ENCODE peak calls at places on chromosomes 6 and 20, in five cellular contexts. One of them, this sample, is unnamed. For H3K79me1, the result is how much of the 10 kb centered on the place peaks cover.

GRCh38 chr6:36662827-36663256 is 15.7 kb upstream of the CDKN1A start:
- DNase-seq in neuronal stem cell: no peak
- DNase-seq in H9: no peak
- DNase-seq in mesenchymal stem cell: no peak
- DNase-seq in H1: no peak
- DNase-seq in this sample: peak

GRCh38 chr20:45890077-45890996 is 671 bp downstream of the NEURL2 start:
- DNase-seq in neuronal stem cell: peak
- DNase-seq in H9: peak
- DNase-seq in mesenchymal stem cell: peak
- DNase-seq in H1: peak
- DNase-seq in this sample: peak

GRCh38 chr6:1378224-1379025 is 11.0 kb upstream of the FOXF2 start:
- DNase-seq in neuronal stem cell: peak
- DNase-seq in H9: no peak
- DNase-seq in mesenchymal stem cell: no peak
- DNase-seq in H1: no peak
- DNase-seq in this sample: no peak

GRCh38 chr20:23649242-23649641 is 11.5 kb upstream of the CST3 start:
- DNase-seq in neuronal stem cell: no peak
- DNase-seq in H9: no peak
- DNase-seq in mesenchymal stem cell: no peak
- DNase-seq in H1: no peak
- DNase-seq in this sample: no peak

GRCh38 chr6:38193051-38193450 is 373.5 kb downstream of the ZFAND3 start:
- DNase-seq in neuronal stem cell: no peak
- DNase-seq in H9: peak
- DNase-seq in mesenchymal stem cell: no peak
- DNase-seq in H1: peak
- DNase-seq in this sample: no peak

GRCh38 chr6:159074120-159074684 is 29.4 kb upstream of the TAGAP start:
- DNase-seq in neuronal stem cell: peak
- DNase-seq in H9: peak
- DNase-seq in mesenchymal stem cell: peak
- DNase-seq in H1: no peak
- DNase-seq in this sample: no peak

GRCh38 chr20:1341561-1342265 is 12.8 kb upstream of the SDCBP2 start:
- DNase-seq in neuronal stem cell: no peak
- DNase-seq in H9: peak
- DNase-seq in mesenchymal stem cell: peak
- DNase-seq in H1: peak
- DNase-seq in this sample: peak

GRCh38 chr6:138275976-138276375 is 57.7 kb upstream of the PBOV1 start:
- DNase-seq in neuronal stem cell: no peak
- DNase-seq in H9: peak
- DNase-seq in mesenchymal stem cell: no peak
- DNase-seq in H1: no peak
- DNase-seq in this sample: peak

GRCh38 chr20:19932170-19932667 is 84.9 kb upstream of the NAA20 start:
- DNase-seq in neuronal stem cell: no peak
- DNase-seq in H9: no peak
- DNase-seq in mesenchymal stem cell: peak
- DNase-seq in H1: no peak
- DNase-seq in this sample: peak

GRCh38 chr6:157314705-157315321 is 8.5 kb downstream of the TMEM242 start:
- DNase-seq in neuronal stem cell: peak
- DNase-seq in H9: no peak
- DNase-seq in mesenchymal stem cell: peak
- DNase-seq in H1: no peak
- DNase-seq in this sample: peak

DNA sequence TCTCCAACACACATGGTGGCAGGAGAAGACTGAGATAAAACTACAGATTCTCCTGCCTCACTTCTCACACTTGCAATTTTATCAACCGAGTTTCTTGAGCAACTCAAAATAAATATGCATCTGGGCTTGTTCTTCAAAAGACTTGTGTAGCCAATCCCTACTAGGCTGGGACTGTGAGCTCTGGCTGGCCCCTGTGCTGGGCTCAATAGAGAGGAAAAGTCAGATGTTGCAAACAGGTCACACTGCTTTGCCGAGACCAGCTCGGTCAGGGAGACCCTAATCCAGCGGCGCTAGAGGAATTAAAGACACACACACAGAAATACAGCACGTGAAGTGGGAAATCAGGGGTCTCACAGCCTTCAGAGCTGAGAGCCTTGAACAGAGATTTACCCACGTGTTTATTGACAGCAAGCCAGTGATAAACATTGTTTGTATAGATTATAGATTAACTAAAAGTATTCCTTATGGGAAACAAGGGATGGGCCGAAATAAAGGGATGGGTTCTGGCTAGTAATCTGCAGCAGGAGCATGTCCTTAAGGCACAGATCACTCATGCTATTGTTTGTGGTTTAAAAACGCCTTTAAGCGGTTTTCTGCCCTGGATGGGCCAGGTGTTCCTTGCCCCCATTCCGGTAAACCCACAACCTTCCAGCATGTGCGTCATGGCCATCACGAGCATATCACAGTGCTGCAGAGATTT is 32.7 kb downstream of the FAM50B start:
- DNase-seq in neuronal stem cell: no peak
- DNase-seq in H9: no peak
- DNase-seq in mesenchymal stem cell: no peak
- DNase-seq in H1: no peak
- DNase-seq in this sample: no peak
- H3K79me1 ChIP-seq in neuronal stem cell: under half
- H3K79me1 ChIP-seq in H9: under half
- H3K79me1 ChIP-seq in mesenchymal stem cell: under half
- H3K79me1 ChIP-seq in H1: under half
- H3K79me1 ChIP-seq in this sample: under half

GRCh38 chr20:63680427-63680826 is 16.0 kb upstream of the TNFRSF6B start:
- DNase-seq in neuronal stem cell: no peak
- DNase-seq in H9: no peak
- DNase-seq in mesenchymal stem cell: no peak
- DNase-seq in H1: no peak
- DNase-seq in this sample: no peak

GRCh38 chr20:63681609-63682142 is 14.8 kb upstream of the TNFRSF6B start:
- DNase-seq in neuronal stem cell: no peak
- DNase-seq in H9: no peak
- DNase-seq in mesenchymal stem cell: no peak
- DNase-seq in H1: no peak
- DNase-seq in this sample: no peak

GRCh38 chr20:63682384-63683139 is 13.9 kb upstream of the TNFRSF6B start:
- DNase-seq in neuronal stem cell: no peak
- DNase-seq in H9: no peak
- DNase-seq in mesenchymal stem cell: peak
- DNase-seq in H1: no peak
- DNase-seq in this sample: peak

GRCh38 chr20:63679799-63680305 is 16.6 kb upstream of the TNFRSF6B start:
- DNase-seq in neuronal stem cell: no peak
- DNase-seq in H9: no peak
- DNase-seq in mesenchymal stem cell: no peak
- DNase-seq in H1: no peak
- DNase-seq in this sample: no peak

GRCh38 chr20:63680857-63681608 is 15.4 kb upstream of the TNFRSF6B start:
- DNase-seq in neuronal stem cell: no peak
- DNase-seq in H9: no peak
- DNase-seq in mesenchymal stem cell: no peak
- DNase-seq in H1: no peak
- DNase-seq in this sample: no peak
- H2BK12ac ChIP-seq in neuronal stem cell: peak
- H2BK12ac ChIP-seq in H9: no peak
- H2BK12ac ChIP-seq in mesenchymal stem cell: peak
- H2BK12ac ChIP-seq in H1: no peak
- H2BK12ac ChIP-seq in this sample: peak

GRCh38 chr6:163955752-163956151 is 541.2 kb downstream of the QKI start:
- DNase-seq in neuronal stem cell: no peak
- DNase-seq in H9: no peak
- DNase-seq in mesenchymal stem cell: no peak
- DNase-seq in H1: no peak
- DNase-seq in this sample: no peak
- H2BK5ac ChIP-seq in neuronal stem cell: no peak
- H2BK5ac ChIP-seq in H9: no peak
- H2BK5ac ChIP-seq in mesenchymal stem cell: no peak
- H2BK5ac ChIP-seq in H1: no peak
- H2BK5ac ChIP-seq in this sample: no peak

GRCh38 chr20:43958626-43959025 is 44.0 kb downstream of the TOX2 start:
- DNase-seq in neuronal stem cell: no peak
- DNase-seq in H9: no peak
- DNase-seq in mesenchymal stem cell: no peak
- DNase-seq in H1: no peak
- DNase-seq in this sample: no peak
- H3K79me1 ChIP-seq in neuronal stem cell: under half
- H3K79me1 ChIP-seq in H9: under half
- H3K79me1 ChIP-seq in mesenchymal stem cell: under half
- H3K79me1 ChIP-seq in H1: under half
- H3K79me1 ChIP-seq in this sample: under half

GRCh38 chr6:42251500-42251899 is 33.8 kb upstream of the MRPS10 start:
- DNase-seq in neuronal stem cell: no peak
- DNase-seq in H9: no peak
- DNase-seq in mesenchymal stem cell: no peak
- DNase-seq in H1: no peak
- DNase-seq in this sample: no peak
- H2BK12ac ChIP-seq in neuronal stem cell: no peak
- H2BK12ac ChIP-seq in H9: no peak
- H2BK12ac ChIP-seq in mesenchymal stem cell: no peak
- H2BK12ac ChIP-seq in H1: no peak
- H2BK12ac ChIP-seq in this sample: no peak

DNA sequence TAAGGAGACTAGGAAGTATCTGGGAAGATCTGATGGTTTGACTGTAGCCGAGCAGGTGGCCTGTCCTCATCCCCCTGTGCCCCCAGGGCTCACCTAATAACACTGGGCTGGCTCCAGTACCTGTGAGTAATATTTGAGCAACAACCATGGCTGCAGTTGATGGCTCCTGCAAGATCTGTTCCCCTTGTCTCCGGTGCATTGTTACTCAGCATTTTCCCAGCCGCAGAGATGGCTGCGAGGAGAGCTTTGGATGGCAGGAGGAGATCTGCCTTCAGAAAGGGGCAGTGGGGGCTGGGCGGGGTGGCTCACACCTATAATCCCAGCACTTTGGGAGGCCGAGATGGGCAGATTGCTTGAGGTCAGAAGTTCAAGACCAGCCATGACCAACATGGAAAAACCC is 39.3 kb downstream of the PTK7 start:
- DNase-seq in neuronal stem cell: no peak
- DNase-seq in H9: no peak
- DNase-seq in mesenchymal stem cell: no peak
- DNase-seq in H1: no peak
- DNase-seq in this sample: peak
- H2BK5ac ChIP-seq in neuronal stem cell: no peak
- H2BK5ac ChIP-seq in H9: no peak
- H2BK5ac ChIP-seq in mesenchymal stem cell: no peak
- H2BK5ac ChIP-seq in H1: peak
- H2BK5ac ChIP-seq in this sample: peak

DNA sequence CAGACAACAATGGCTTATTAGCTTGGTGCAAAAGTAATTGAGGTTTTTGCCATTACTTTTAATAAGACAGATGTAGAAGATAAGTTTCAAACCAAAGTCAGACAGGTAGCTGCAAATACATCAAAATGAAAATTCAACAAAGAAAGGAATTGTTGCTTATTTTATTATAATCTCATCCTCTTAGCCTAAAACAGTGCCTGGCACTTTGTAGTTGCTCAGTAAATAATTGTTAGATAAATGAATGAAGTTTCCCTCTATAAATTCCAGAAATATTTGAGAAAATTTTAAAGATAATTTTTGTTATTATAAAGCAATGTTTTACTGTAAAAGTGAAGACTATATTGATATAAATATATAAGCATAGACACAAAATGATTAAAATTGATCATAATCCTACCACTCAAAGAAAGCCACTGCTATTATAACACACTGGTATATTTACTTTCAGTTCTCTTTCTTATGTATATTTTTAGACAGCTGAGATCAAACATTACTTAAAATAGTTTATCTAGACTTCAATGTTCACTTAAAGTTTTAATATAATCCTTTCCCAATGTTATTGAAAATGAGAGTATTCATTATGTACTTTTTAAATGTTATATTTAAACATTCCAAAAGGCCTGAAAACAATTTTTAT is 42.5 kb downstream of the SESN1 start:
- DNase-seq in neuronal stem cell: no peak
- DNase-seq in H9: no peak
- DNase-seq in mesenchymal stem cell: no peak
- DNase-seq in H1: no peak
- DNase-seq in this sample: no peak
- H3K79me1 ChIP-seq in neuronal stem cell: under half
- H3K79me1 ChIP-seq in H9: under half
- H3K79me1 ChIP-seq in mesenchymal stem cell: under half
- H3K79me1 ChIP-seq in H1: under half
- H3K79me1 ChIP-seq in this sample: under half